ENCODE peak calls at places on chromosomes 3 and 15, in nine cellular contexts. U is K562, L is uterus, E is astrocyte of the cerebellum, R is A549, S is Peyer's patch, X is heart right ventricle, T is bronchial epithelial cell, A is fibroblast of lung. P is an unnamed sample.

GRCh38 chr3:36444909-36445308 is 64.6 kb downstream of the STAC start:
- DNase-seq in U (no peak), L (no peak), E (no peak), R (no peak), S (no peak), X (no peak), T (peak), A (no peak), P (peak)

GRCh38 chr15:82228750-82229149 is 33.8 kb downstream of the EFL1 start:
- DNase-seq in U (no peak), L (no peak), E (no peak), R (no peak), S (no peak), X (no peak), T (no peak), A (peak), P (no peak)

GRCh38 chr15:72231847-72232461 is 964 bp upstream of the PKM start:
- DNase-seq in U (peak), L (no peak), E (peak), R (peak), S (peak), X (no peak), T (peak), A (peak), P (peak)

GRCh38 chr15:74179101-74179841 is 5.8 kb downstream of the ISLR start:
- DNase-seq in U (no peak), L (peak), E (peak), R (peak), S (peak), X (peak), T (peak), A (peak), P (no peak)

GRCh38 chr3:46127503-46127902 is 80.6 kb downstream of the CCR1 start:
- DNase-seq in U (no peak), L (no peak), E (peak), R (peak), S (no peak), X (no peak), T (peak), A (peak), P (peak)

GRCh38 chr3:64417816-64418215 is 192.6 kb upstream of the PRICKLE2 start:
- DNase-seq in U (no peak), L (no peak), E (peak), R (no peak), S (no peak), X (no peak), T (peak), A (peak), P (peak)

GRCh38 chr3:108100906-108101305 is 10.1 kb upstream of the CD47 start:
- DNase-seq in U (no peak), L (no peak), E (no peak), R (no peak), S (no peak), X (no peak), T (no peak), A (no peak), P (no peak)

GRCh38 chr3:63872135-63872924 is 8.7 kb downstream of the ATXN7 start:
- DNase-seq in U (no peak), L (no peak), E (peak), R (no peak), S (no peak), X (no peak), T (peak), A (peak), P (peak)

GRCh38 chr15:74616020-74616939 is 644 bp downstream of the CLK3 start:
- DNase-seq in U (peak), L (peak), E (no peak), R (no peak), S (peak), X (peak), T (peak), A (peak), P (peak)

GRCh38 chr3:134974621-134975020 is 179.6 kb downstream of the EPHB1 start:
- DNase-seq in U (no peak), L (no peak), E (no peak), R (no peak), S (no peak), X (no peak), T (peak), A (no peak), P (no peak)

GRCh38 chr3:104992618-104993017 is 374.1 kb upstream of the ALCAM start:
- DNase-seq in U (no peak), L (no peak), E (no peak), R (no peak), S (no peak), X (no peak), T (no peak), A (no peak), P (no peak)
- TF ChIP-seq CTCF in U (no peak), L (no peak), E (no peak), R (no peak), S (no peak), X (no peak), T (no peak), A (no peak), P (no peak)

GRCh38 chr3:169243122-169243521 is 420.4 kb downstream of the MECOM start:
- DNase-seq in U (no peak), L (no peak), E (no peak), R (no peak), S (no peak), X (no peak), T (no peak), A (peak), P (no peak)
- H3K4me3 ChIP-seq in U (no peak), L (no peak), E (no peak), R (no peak), S (no peak), X (peak), T (no peak), A (no peak), P (no peak)

DNA sequence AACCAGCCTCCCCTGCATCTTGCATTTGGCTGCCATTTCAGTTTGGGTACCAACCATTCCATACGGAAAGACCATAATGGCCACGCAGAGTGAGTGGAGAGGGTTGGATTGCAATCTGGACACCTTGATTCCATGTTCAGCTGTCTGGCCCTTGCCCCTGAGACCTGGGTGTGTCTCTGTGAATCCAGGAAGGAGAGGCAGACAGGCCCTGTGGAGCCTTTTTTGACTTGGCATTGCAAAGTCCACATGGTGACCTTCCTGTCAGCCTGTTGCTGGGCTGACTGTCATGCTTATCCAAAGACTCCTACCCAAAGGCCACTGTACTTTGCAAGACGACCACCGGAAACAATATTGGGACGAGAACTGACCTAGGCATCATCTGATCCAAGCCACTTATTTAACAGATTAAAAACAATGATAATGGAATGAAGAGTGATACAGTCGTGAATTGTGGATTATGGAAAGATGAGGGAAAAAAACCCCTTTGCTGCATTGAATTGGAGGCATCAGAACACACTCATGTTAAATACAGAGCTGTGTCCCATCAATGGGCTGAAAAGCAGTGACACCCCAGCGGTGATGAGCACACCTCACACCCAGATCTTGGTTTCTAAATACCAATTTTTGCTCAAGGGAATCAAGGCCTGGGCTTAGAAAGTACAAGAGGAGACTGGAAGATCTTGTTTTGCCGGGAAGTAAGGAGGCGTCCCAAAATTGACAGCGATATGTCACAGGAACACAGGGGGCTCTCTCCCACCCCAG is 86.0 kb downstream of the LRRK1 start:
- DNase-seq in U (no peak), L (no peak), E (no peak), R (peak), S (no peak), X (no peak), T (no peak), A (no peak), P (no peak)
- TF ChIP-seq CTCF in U (no peak), L (no peak), E (no peak), R (no peak), S (no peak), X (no peak), T (no peak), A (no peak), P (no peak)

GRCh38 chr15:35381328-35381727 is 164.6 kb downstream of the DPH6 start:
- DNase-seq in U (no peak), L (no peak), E (no peak), R (no peak), S (no peak), X (no peak), T (no peak), A (no peak), P (no peak)

GRCh38 chr15:35383511-35383910 is 162.5 kb downstream of the DPH6 start:
- DNase-seq in U (no peak), L (no peak), E (no peak), R (no peak), S (no peak), X (no peak), T (peak), A (no peak), P (peak)

GRCh38 chr15:35374661-35375060 is 171.3 kb downstream of the DPH6 start:
- DNase-seq in U (no peak), L (no peak), E (no peak), R (no peak), S (no peak), X (no peak), T (no peak), A (no peak), P (no peak)

GRCh38 chr15:35376701-35377100 is 169.3 kb downstream of the DPH6 start:
- DNase-seq in U (no peak), L (no peak), E (no peak), R (no peak), S (no peak), X (no peak), T (peak), A (peak), P (peak)

DNA sequence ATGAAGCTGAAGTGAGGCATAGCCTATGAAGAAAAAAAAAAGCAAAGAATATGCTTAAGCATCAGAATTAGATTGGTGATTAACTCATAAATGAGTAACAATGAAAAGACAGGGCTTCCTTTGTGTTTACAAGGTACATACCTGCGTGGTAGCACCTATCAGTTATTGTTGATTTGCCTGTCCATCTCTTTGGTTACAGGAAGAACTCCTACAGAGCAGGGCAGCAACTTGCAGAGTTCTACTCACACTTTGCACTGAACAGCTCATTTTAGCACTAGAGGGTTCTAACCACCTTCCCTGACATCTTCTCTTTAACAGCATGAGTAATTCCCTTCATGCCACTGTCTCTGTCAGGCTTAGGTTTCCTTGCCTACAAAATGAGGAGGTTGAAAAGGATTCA is 166.0 kb downstream of the DPH6 start:
- DNase-seq in U (no peak), L (no peak), E (no peak), R (no peak), S (no peak), X (no peak), T (peak), A (no peak), P (peak)
- H3K4me3 ChIP-seq in U (no peak), L (no peak), E (no peak), R (no peak), S (no peak), X (no peak), T (no peak), A (no peak), P (no peak)

GRCh38 chr15:39133201-39133600 is 447.7 kb upstream of the THBS1 start:
- DNase-seq in U (no peak), L (no peak), E (peak), R (peak), S (no peak), X (no peak), T (peak), A (peak), P (peak)

GRCh38 chr15:39132071-39132470 is 448.8 kb upstream of the THBS1 start:
- DNase-seq in U (no peak), L (no peak), E (no peak), R (peak), S (no peak), X (no peak), T (no peak), A (no peak), P (no peak)

GRCh38 chr15:39128746-39129145 is 452.1 kb upstream of the THBS1 start:
- DNase-seq in U (no peak), L (no peak), E (no peak), R (no peak), S (no peak), X (no peak), T (no peak), A (no peak), P (no peak)

GRCh38 chr15:39131605-39132004 is 449.3 kb upstream of the THBS1 start:
- DNase-seq in U (no peak), L (no peak), E (no peak), R (peak), S (no peak), X (no peak), T (peak), A (no peak), P (peak)

GRCh38 chr15:39130556-39131379 is 450.1 kb upstream of the THBS1 start:
- DNase-seq in U (no peak), L (no peak), E (no peak), R (no peak), S (no peak), X (no peak), T (no peak), A (no peak), P (no peak)
- TF ChIP-seq CTCF in U (no peak), L (no peak), E (no peak), R (no peak), S (no peak), X (no peak), T (no peak), A (no peak), P (no peak)

DNA sequence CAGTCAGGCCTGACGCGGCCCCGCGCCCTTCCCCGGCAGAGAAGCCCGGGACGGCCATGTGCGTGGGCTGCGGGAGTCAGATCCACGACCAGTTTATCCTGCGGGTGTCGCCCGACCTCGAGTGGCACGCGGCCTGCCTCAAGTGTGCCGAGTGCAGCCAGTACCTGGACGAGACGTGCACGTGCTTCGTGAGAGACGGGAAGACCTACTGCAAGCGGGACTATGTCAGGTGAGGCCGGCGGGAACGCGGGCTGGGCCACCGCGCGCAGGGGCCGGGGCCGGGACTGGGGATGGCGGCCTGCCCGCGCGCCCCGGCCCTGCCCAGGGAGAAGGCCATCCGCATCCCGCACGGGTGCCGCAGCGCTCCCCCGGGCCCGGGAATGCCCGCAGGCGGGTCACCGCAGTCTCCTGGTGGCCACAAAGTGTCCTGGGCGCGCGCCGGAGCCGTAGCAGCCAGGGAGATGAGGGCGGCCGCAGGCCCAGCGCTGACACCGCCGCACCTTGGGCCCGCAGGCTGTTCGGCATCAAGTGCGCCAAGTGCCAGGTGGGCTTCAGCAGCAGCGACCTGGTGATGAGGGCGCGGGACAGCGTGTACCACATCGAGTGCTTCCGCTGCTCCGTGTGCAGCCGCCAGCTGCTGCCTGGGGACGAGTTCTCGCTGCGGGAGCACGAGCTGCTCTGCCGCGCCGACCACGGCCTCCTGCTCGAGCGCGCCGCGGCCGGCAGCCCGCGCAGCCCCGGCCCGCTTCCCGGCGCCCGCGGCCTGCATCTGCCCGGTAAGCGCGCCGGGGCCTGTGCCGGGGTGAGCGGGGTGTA is 1.4 kb downstream of the ISL2 start:
- DNase-seq in U (peak), L (no peak), E (no peak), R (no peak), S (no peak), X (no peak), T (no peak), A (no peak), P (no peak)
- H3K4me3 ChIP-seq in U (peak), L (no peak), E (no peak), R (peak), S (peak), X (peak), T (no peak), A (no peak), P (no peak)

DNA sequence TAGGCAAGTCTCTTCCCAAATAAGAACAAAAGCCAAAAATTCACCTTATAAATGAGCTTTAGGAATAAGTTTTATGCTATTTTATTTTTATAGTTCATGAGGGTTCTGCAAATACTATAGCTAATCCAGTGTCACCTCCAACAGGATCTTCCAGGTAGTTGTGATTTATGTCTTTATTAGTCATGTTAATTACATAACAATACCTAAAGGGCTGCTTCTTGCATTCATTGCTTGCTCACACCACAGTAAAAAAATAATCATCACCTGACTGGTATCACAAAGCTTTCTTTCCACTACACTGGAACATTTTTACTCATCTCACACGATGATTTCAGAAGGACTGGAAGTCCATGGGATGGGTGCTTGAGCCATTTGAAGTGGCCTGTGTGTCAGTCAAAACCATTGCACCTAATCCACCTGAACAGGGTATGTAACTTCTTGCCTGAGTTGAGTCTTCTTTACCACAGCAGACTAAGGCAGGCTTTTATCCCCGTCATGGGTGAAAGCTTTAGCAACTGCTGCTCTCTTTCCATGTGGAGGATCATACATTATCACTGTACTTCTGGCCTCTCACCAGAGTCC is 382.7 kb upstream of the THBS1 start:
- DNase-seq in U (no peak), L (no peak), E (no peak), R (no peak), S (no peak), X (no peak), T (peak), A (no peak), P (peak)
- TF ChIP-seq CTCF in U (no peak), L (no peak), E (no peak), R (no peak), S (no peak), X (no peak), T (no peak), A (no peak), P (peak)

P was measured in epithelial cell of esophagus.